ENCODE peak calls at places on chromosomes 4 and X, in seven cellular contexts. D is RPMI7951, W is Right ventricle myocardium superior, X is lower lobe of right lung, N is AG10803, C is coronary artery, F is NCI-H1105 treated with DMSO at 0.1 percent for 48 hours. E is an unnamed sample.

GRCh38 chr4:150570123-150570522 is 11.8 kb upstream of the MAB21L2 start:
- DNase-seq in D (no peak), W (no peak), X (no peak), N (no peak), C (no peak), F (no peak), E (no peak)

GRCh38 chr4:159224412-159224811 is 121.5 kb downstream of the RAPGEF2 start:
- DNase-seq in D (no peak), W (no peak), X (no peak), N (no peak), C (no peak), F (no peak), E (no peak)

GRCh38 chr4:128601992-128602695 is 207.4 kb upstream of the JADE1 start:
- DNase-seq in D (peak), W (peak), X (no peak), N (peak), C (no peak), F (no peak), E (peak)

GRCh38 chrX:134236690-134237362 is at the start of gene CCDC160:
- DNase-seq in D (peak), W (peak), X (peak), N (no peak), C (no peak), F (no peak), E (peak)

GRCh38 chr4:26731342-26731741 is 129.3 kb upstream of the STIM2 start:
- DNase-seq in D (no peak), W (no peak), X (no peak), N (no peak), C (no peak), F (no peak), E (no peak)

GRCh38 chr4:7206856-7207567 is 14.7 kb downstream of the SORCS2 start:
- DNase-seq in D (peak), W (peak), X (peak), N (peak), C (peak), F (no peak), E (peak)

GRCh38 chr4:39526810-39527295 is 386 bp downstream of the UGDH start:
- DNase-seq in D (no peak), W (no peak), X (no peak), N (no peak), C (no peak), F (no peak), E (peak)

GRCh38 chr4:169009281-169010124 is 552 bp downstream of the CBR4 start:
- DNase-seq in D (peak), W (peak), X (peak), N (peak), C (peak), F (peak), E (peak)

GRCh38 chr4:73470728-73471127 is 10.8 kb upstream of the AFM start:
- DNase-seq in D (no peak), W (no peak), X (no peak), N (no peak), C (no peak), F (no peak), E (no peak)

GRCh38 chr4:106502106-106502699 is 133.6 kb upstream of the GIMD1 start:
- DNase-seq in D (peak), W (peak), X (peak), N (peak), C (no peak), F (no peak), E (no peak)

GRCh38 chr4:25875281-25875745 is 12.5 kb upstream of the SEL1L3 start:
- DNase-seq in D (no peak), W (no peak), X (no peak), N (no peak), C (no peak), F (no peak), E (no peak)

GRCh38 chrX:2371026-2371778 is 129.6 kb downstream of the DHRSX start:
- DNase-seq in D (no peak), W (no peak), X (no peak), N (no peak), C (no peak), F (no peak), E (no peak)

GRCh38 chr4:16225996-16226815 is at the start of gene TAPT1:
- DNase-seq in D (peak), W (peak), X (peak), N (peak), C (peak), F (peak), E (peak)

GRCh38 chr4:6546681-6547447 is 28.1 kb upstream of the MAN2B2 start:
- DNase-seq in D (peak), W (peak), X (no peak), N (peak), C (no peak), F (peak), E (peak)

GRCh38 chr4:187865914-187866313 is 129.7 kb upstream of the ZFP42 start:
- DNase-seq in D (peak), W (no peak), X (no peak), N (no peak), C (no peak), F (no peak), E (no peak)

GRCh38 chr4:144715230-144715629 is 69.3 kb downstream of the HHIP start:
- DNase-seq in D (no peak), W (no peak), X (no peak), N (no peak), C (no peak), F (no peak), E (no peak)

GRCh38 chr4:149322203-149322602 is 493.4 kb downstream of the IQCM start:
- DNase-seq in D (no peak), W (no peak), X (no peak), N (no peak), C (no peak), F (no peak), E (no peak)

GRCh38 chrX:150731795-150732194 is 38.6 kb downstream of the MTMR1 start:
- DNase-seq in D (peak), W (no peak), X (no peak), N (peak), C (no peak), F (no peak), E (no peak)

GRCh38 chr4:155134136-155134535 is 74.3 kb upstream of the NPY2R start:
- DNase-seq in D (no peak), W (no peak), X (no peak), N (no peak), C (no peak), F (no peak), E (no peak)

GRCh38 chrX:1153940-1154339 is 58.5 kb downstream of the CRLF2 start:
- DNase-seq in D (peak), W (no peak), X (no peak), N (no peak), C (no peak), F (no peak), E (no peak)

GRCh38 chrX:46072776-46073175 is 472.4 kb downstream of the ZNF674 start:
- DNase-seq in D (peak), W (no peak), X (no peak), N (no peak), C (no peak), F (no peak), E (no peak)

GRCh38 chr4:153564630-153565525 is 98.7 kb downstream of the TMEM131L start:
- DNase-seq in D (peak), W (peak), X (no peak), N (peak), C (no peak), F (no peak), E (no peak)

GRCh38 chr4:114136067-114136466 is 156.6 kb upstream of the ARSJ start:
- DNase-seq in D (no peak), W (no peak), X (no peak), N (peak), C (no peak), F (no peak), E (no peak)